ENCODE peak calls at places on chromosomes 2 and 18, in seven cellular contexts. B is MM.1S, G is NCI-H1105, I is H4, A is RPMI8226, Z is CMK, O is non-pigmented ciliary epithelial cell. R is an unnamed sample.

GRCh38 chr2:225765845-225766244 is 366.3 kb downstream of the NYAP2 start:
- DNase-seq in A (no peak), I (no peak), O (no peak), Z (no peak), G (no peak), B (no peak), R (no peak)

GRCh38 chr18:3921826-3922225 is 471.9 kb downstream of the TGIF1 start:
- DNase-seq in I (no peak), G (no peak), O (no peak), B (no peak), A (no peak), Z (no peak), R (no peak)

GRCh38 chr2:71801969-71802368 is 345.7 kb downstream of the CYP26B1 start:
- DNase-seq in O (no peak), B (no peak), A (peak), I (peak), G (no peak), Z (peak), R (no peak)

GRCh38 chr2:104658149-104658839 is 195.6 kb upstream of the POU3F3 start:
- DNase-seq in O (no peak), B (no peak), G (no peak), A (no peak), I (no peak), Z (peak), R (no peak)

GRCh38 chr2:7027436-7027835 is 110.2 kb downstream of the RNF144A start:
- DNase-seq in B (no peak), I (no peak), O (no peak), A (no peak), Z (no peak), G (no peak), R (no peak)

GRCh38 chr18:26511339-26512071 is 36.8 kb downstream of the KCTD1 start:
- DNase-seq in G (peak), Z (no peak), O (no peak), B (no peak), A (no peak), I (no peak), R (no peak)

GRCh38 chr2:23386422-23387220 is 1.6 kb downstream of the KLHL29 start:
- DNase-seq in I (no peak), A (no peak), G (peak), B (no peak), Z (no peak), O (no peak), R (no peak)

GRCh38 chr2:1749750-1750149 is 5.4 kb upstream of the PXDN start:
- DNase-seq in Z (no peak), B (no peak), O (no peak), G (no peak), A (no peak), I (no peak), R (no peak)

GRCh38 chr2:128984855-128985254 is 666.2 kb upstream of the HS6ST1 start:
- DNase-seq in O (no peak), G (no peak), Z (no peak), I (no peak), B (no peak), A (no peak), R (no peak)

GRCh38 chr18:58615150-58616132 is 13.4 kb downstream of the ALPK2 start:
- DNase-seq in G (no peak), O (no peak), B (no peak), I (no peak), Z (no peak), A (no peak), R (no peak)

GRCh38 chr2:151978709-151979108 is 120.1 kb downstream of the CACNB4 start:
- DNase-seq in Z (no peak), I (no peak), B (no peak), A (no peak), G (no peak), O (no peak), R (no peak)

GRCh38 chr2:101677657-101678056 is 19.9 kb upstream of the MAP4K4 start:
- DNase-seq in I (no peak), O (no peak), G (no peak), B (no peak), Z (no peak), A (no peak), R (no peak)

GRCh38 chr2:19216271-19216670 is 142.2 kb downstream of the OSR1 start:
- DNase-seq in Z (no peak), A (no peak), I (no peak), O (no peak), B (no peak), G (no peak), R (no peak)

GRCh38 chr2:13103778-13104493 is 387.2 kb downstream of the TRIB2 start:
- DNase-seq in I (no peak), A (no peak), O (no peak), Z (no peak), B (no peak), G (no peak), R (no peak)

R was measured in chondrocyte.